ENCODE peak calls at places on chromosomes 4 and X, in five cellular contexts. S is upper lobe of right lung, I is cardiac fibroblast, L is GM12865, E is GM13977. Q is an unnamed sample.

GRCh38 chr4:74378573-74378972 is 13.6 kb downstream of the EREG start:
- DNase-seq in S (no peak), I (peak), L (no peak), E (no peak), Q (no peak)

GRCh38 chrX:48835524-48836329 is at the start of gene PCSK1N:
- DNase-seq in S (no peak), I (no peak), L (no peak), E (peak), Q (peak)

GRCh38 chrX:5959286-5959685 is 269.4 kb downstream of the NLGN4X start:
- DNase-seq in S (no peak), I (no peak), L (no peak), E (no peak), Q (no peak)

GRCh38 chrX:67726028-67726427 is 182.2 kb downstream of the AR start:
- DNase-seq in S (no peak), I (no peak), L (no peak), E (no peak), Q (no peak)

GRCh38 chr4:183011213-183011907 is 87.7 kb upstream of the WWC2 start:
- DNase-seq in S (no peak), I (peak), L (no peak), E (no peak), Q (no peak)

GRCh38 chr4:182185491-182185890 is 57.7 kb upstream of the TENM3 start:
- DNase-seq in S (no peak), I (no peak), L (no peak), E (no peak), Q (no peak)

GRCh38 chrX:130893356-130894085 is 9.5 kb downstream of the ENOX2 start:
- DNase-seq in S (no peak), I (peak), L (no peak), E (no peak), Q (no peak)

GRCh38 chr4:109067509-109068205 is 234.8 kb downstream of the COL25A1 start:
- DNase-seq in S (no peak), I (peak), L (no peak), E (no peak), Q (no peak)

GRCh38 chr4:19883841-19884240 is 367.9 kb upstream of the SLIT2 start:
- DNase-seq in S (no peak), I (peak), L (no peak), E (no peak), Q (no peak)

GRCh38 chr4:74423101-74423500 is 21.8 kb upstream of the AREG start:
- DNase-seq in S (no peak), I (peak), L (no peak), E (no peak), Q (no peak)

GRCh38 chrX:15471016-15471415 is 22.1 kb downstream of the PIR start:
- DNase-seq in S (no peak), I (peak), L (peak), E (peak), Q (peak)

GRCh38 chr4:121462660-121463261 is 81.9 kb upstream of the QRFPR start:
- DNase-seq in S (no peak), I (peak), L (peak), E (peak), Q (peak)

GRCh38 chr4:39044947-39045734 is 12.9 kb upstream of the TMEM156 start:
- DNase-seq in S (peak), I (no peak), L (no peak), E (no peak), Q (peak)

GRCh38 chr4:57443308-57444243 is 333.4 kb upstream of the IGFBP7 start:
- DNase-seq in S (peak), I (no peak), L (no peak), E (no peak), Q (no peak)

GRCh38 chr4:57448452-57448851 is 338.3 kb upstream of the IGFBP7 start:
- DNase-seq in S (no peak), I (no peak), L (no peak), E (no peak), Q (no peak)

GRCh38 chr4:57442241-57442640 is 332.1 kb upstream of the IGFBP7 start:
- DNase-seq in S (no peak), I (no peak), L (no peak), E (no peak), Q (no peak)

GRCh38 chr4:57437649-57438048 is 327.5 kb upstream of the IGFBP7 start:
- DNase-seq in S (no peak), I (no peak), L (no peak), E (no peak), Q (no peak)

DNA sequence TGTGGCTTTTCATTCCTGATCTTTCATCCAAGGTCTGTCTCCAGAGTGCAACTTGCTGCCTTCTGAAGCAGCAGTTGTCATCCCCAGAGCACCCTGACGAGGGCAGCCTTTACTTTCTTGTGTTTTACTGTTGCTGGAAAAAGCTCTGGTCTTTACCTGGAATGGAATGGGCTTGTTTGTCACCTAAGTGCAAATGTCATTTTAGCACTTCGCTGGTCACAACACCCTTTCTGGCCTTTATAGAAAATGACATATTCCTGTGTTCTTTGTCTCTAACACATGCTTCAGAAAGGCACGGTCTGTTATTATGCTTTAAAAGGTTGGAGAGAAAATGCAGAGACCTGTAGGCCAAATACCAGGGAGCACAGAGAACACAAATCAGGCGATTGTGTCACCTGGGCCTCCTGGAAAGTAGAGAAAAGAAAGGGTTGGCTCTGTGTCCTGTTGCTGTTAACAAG is 332.7 kb upstream of the IGFBP7 start:
- DNase-seq in S (no peak), I (peak), L (peak), E (peak), Q (peak)
- TF ChIP-seq CTCF in S (peak), I (peak), L (peak), E (peak), Q (peak)

DNA sequence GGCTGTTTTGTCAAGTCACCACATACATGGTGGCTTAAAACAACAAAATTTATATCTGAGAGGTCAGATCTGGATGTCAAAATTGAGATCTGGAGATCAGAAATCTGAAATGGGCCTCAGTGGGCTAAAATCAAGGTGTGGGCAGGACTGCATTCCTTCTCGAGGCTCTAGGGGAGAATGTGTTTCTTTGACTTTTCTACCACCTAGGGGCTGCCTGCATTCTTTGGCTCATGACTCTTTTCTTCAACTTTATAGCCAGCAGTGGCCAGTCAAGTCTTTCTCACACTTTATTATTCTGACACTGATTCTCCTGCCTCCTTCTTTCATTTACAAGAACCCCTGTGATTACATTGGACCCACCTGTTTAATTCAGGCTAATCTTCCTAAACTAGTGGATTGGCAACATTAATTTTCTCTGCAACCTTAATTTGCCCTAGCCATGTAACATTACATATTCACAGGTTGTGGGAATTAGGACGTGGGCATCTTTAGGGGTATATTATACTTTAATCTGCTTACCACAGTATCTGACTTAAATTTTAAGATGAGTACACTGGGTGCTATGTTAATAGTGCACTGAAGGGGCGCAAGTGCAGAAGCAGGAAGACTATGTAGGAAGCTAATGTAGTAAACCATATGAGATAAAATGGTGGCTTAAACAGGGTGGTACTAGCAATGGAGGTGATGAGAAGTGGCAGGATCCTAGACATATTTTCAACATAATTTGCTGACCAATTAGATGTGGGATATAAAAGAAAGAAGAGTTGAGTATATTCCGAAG is 188.0 kb downstream of the SLC4A4 start:
- DNase-seq in S (no peak), I (no peak), L (peak), E (no peak), Q (no peak)
- TF ChIP-seq CTCF in S (no peak), I (peak), L (peak), E (peak), Q (no peak)

GRCh38 chr4:46390353-46391058 is 578 bp upstream of the GABRA2 start:
- DNase-seq in S (no peak), I (no peak), L (no peak), E (no peak), Q (no peak)

GRCh38 chr4:46389301-46389761 is 597 bp downstream of the GABRA2 start:
- DNase-seq in S (no peak), I (peak), L (no peak), E (peak), Q (no peak)

GRCh38 chr4:46388860-46389259 is 1.1 kb downstream of the GABRA2 start:
- DNase-seq in S (no peak), I (no peak), L (no peak), E (no peak), Q (no peak)

GRCh38 chr4:46386570-46386969 is 3.4 kb downstream of the GABRA2 start:
- DNase-seq in S (no peak), I (no peak), L (no peak), E (no peak), Q (no peak)

DNA sequence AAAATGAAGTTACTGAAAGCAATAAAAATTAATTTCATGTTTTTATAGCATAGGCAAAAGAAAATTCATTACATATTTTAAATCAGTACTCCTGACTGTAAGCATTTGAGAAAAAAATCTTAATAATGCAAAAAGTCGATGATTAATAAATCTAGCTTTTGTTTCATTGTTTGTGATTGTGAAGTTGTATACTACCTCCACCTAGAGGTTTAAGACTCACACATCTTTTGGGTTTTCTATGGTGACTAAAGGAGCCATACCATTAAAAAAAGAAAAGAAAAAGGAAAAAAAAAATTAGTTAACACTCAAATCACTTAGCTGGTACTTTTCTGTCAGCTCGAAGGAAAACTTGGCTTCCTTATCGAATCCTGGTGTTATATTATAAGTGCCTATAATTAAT is 2.0 kb downstream of the GABRA2 start:
- DNase-seq in S (no peak), I (no peak), L (no peak), E (no peak), Q (no peak)
- TF ChIP-seq CTCF in S (no peak), I (no peak), L (no peak), E (no peak), Q (no peak)

GRCh38 chr4:41334182-41334581 is 77.5 kb downstream of the UCHL1 start:
- DNase-seq in S (no peak), I (no peak), L (no peak), E (no peak), Q (no peak)
- TF ChIP-seq CTCF in S (no peak), I (no peak), L (no peak), E (no peak), Q (no peak)

DNA sequence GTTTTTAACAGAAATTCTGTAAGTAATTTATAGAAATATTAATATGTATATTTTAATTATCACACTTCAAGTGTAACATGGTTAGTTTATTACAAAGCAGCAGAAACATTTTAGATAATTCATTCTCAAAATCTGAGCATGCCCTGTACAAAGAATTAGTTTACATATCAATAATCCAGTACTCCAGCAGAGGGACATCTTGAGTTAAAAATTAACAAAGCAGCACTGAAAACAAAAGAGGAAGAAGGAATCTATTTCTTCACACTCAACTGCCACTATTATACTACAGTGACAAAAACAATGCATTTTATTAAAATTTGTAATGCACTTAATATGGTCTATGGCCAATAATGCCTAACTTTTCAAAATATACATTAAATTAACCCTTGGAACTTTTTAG is 179.1 kb upstream of the KLHL4 start:
- DNase-seq in S (no peak), I (peak), L (no peak), E (peak), Q (no peak)
- TF ChIP-seq CTCF in S (peak), I (no peak), L (no peak), E (peak), Q (no peak)

DNA sequence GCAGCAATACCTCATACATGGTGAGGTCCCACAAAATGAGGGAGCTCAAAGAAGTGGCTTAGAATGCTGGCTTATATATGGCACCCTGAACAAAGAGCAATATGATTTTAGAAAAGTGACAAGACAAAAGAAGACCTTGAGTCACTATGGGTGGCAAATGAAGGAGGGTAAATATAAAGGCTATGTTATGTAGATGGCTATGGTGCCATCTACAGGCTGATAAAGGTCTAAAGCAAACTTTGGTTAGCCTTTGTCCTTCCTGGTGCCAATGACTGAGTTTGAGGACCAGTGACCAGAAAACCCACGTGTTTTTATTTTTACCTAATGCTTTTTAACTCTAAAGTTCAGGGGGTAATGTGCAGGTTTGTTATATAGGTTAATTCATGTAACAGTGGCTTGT is 151.8 kb downstream of the CCNG2 start:
- DNase-seq in S (no peak), I (peak), L (peak), E (peak), Q (no peak)
- TF ChIP-seq CTCF in S (peak), I (peak), L (peak), E (peak), Q (no peak)

Q was measured in activated CD8-positive, alpha-beta T cell treated with anti-CD3 and anti-CD28 coated beads for 36 hours.